ENCODE peak calls at places on chromosomes 4 and X, in eight cellular contexts. Z is NCI-H2029; Q is left ventricle myocardium inferior; I is iPS-NIHi11; F is AML-193; V is activated T-helper 1 cell treated with anti-CD3 and anti-CD28 coated beads, Interleukin-2, amount 50 U/mL, for 16 hours; D is T-cell; R is activated naive CD8-positive, alpha-beta T cell treated with anti-CD3 and anti-CD28 coated beads, Interleukin-2, amount 50 U/mL, for 24 hours. H is an unnamed sample.

GRCh38 chr4:120331486-120332281 is 265.0 kb upstream of the MAD2L1 start:
- DNase-seq in I (no peak), Z (no peak), R (no peak), Q (no peak), V (no peak), F (no peak), D (no peak), H (no peak)

GRCh38 chrX:107025538-107025937 is 25.5 kb upstream of the MORC4 start:
- DNase-seq in V (no peak), Q (no peak), F (no peak), Z (peak), D (no peak), I (peak), R (no peak), H (no peak)

GRCh38 chr4:151569650-151570049 is 160.7 kb downstream of the FHIP1A start:
- DNase-seq in F (no peak), Z (peak), Q (no peak), D (no peak), V (no peak), I (peak), R (no peak), H (no peak)

GRCh38 chr4:28378109-28378830 is 1517.6 kb downstream of the STIM2 start:
- DNase-seq in R (no peak), Z (no peak), Q (no peak), V (no peak), D (no peak), I (no peak), F (no peak), H (no peak)

GRCh38 chr4:16717266-16717970 is 181.0 kb downstream of the LDB2 start:
- DNase-seq in Q (no peak), Z (no peak), I (no peak), R (no peak), V (no peak), F (no peak), D (no peak), H (no peak)

GRCh38 chr4:15691346-15692140 is 9.9 kb downstream of the FAM200B start:
- DNase-seq in Q (no peak), I (no peak), V (no peak), F (no peak), D (no peak), R (no peak), Z (no peak), H (no peak)

GRCh38 chr4:153679476-153679875 is 4.6 kb upstream of the TLR2 start:
- DNase-seq in I (no peak), D (no peak), Q (no peak), R (no peak), F (no peak), Z (no peak), V (no peak), H (no peak)

GRCh38 chr4:22417408-22417807 is 98.5 kb downstream of the ADGRA3 start:
- DNase-seq in Z (no peak), F (no peak), V (no peak), D (no peak), R (no peak), Q (no peak), I (no peak), H (no peak)

GRCh38 chr4:67198757-67199156 is 346.5 kb downstream of the CENPC start:
- DNase-seq in D (no peak), F (peak), Q (no peak), R (no peak), I (peak), Z (no peak), V (no peak), H (no peak)

GRCh38 chr4:66767442-66767841 is 777.9 kb downstream of the CENPC start:
- DNase-seq in F (no peak), Z (no peak), D (no peak), R (no peak), I (no peak), Q (no peak), V (no peak), H (no peak)

H was measured in ovary.